ENCODE peak calls at places on chromosomes 4 and X, in seven cellular contexts. One of them, this sample, is unnamed.

GRCh38 chr4:1644906-1645657 is 39.0 kb downstream of the FAM53A start:
- DNase-seq in T-cell: no peak
- DNase-seq in Panc1: no peak
- DNase-seq in fibroblast of the aortic adventitia: peak
- DNase-seq in GOT3: no peak
- DNase-seq in PC-3: no peak
- DNase-seq in GM23248: peak
- DNase-seq in this sample: peak

GRCh38 chrX:73916489-73916888 is 353.5 kb downstream of the CHIC1 start:
- DNase-seq in T-cell: no peak
- DNase-seq in Panc1: no peak
- DNase-seq in fibroblast of the aortic adventitia: no peak
- DNase-seq in GOT3: no peak
- DNase-seq in PC-3: no peak
- DNase-seq in GM23248: no peak
- DNase-seq in this sample: no peak

GRCh38 chr4:2647403-2648158 is 108.6 kb downstream of the TNIP2 start:
- DNase-seq in T-cell: no peak
- DNase-seq in Panc1: no peak
- DNase-seq in fibroblast of the aortic adventitia: no peak
- DNase-seq in GOT3: no peak
- DNase-seq in PC-3: no peak
- DNase-seq in GM23248: no peak
- DNase-seq in this sample: peak

GRCh38 chr4:99746443-99746842 is 70.2 kb upstream of the DAPP1 start:
- DNase-seq in T-cell: no peak
- DNase-seq in Panc1: no peak
- DNase-seq in fibroblast of the aortic adventitia: no peak
- DNase-seq in GOT3: no peak
- DNase-seq in PC-3: no peak
- DNase-seq in GM23248: no peak
- DNase-seq in this sample: no peak

GRCh38 chr4:26342328-26343040 is 21.7 kb downstream of the RBPJ start:
- DNase-seq in T-cell: no peak
- DNase-seq in Panc1: no peak
- DNase-seq in fibroblast of the aortic adventitia: peak
- DNase-seq in GOT3: no peak
- DNase-seq in PC-3: peak
- DNase-seq in GM23248: peak
- DNase-seq in this sample: no peak

GRCh38 chrX:11557120-11557519 is 108.6 kb downstream of the ARHGAP6 start:
- DNase-seq in T-cell: no peak
- DNase-seq in Panc1: no peak
- DNase-seq in fibroblast of the aortic adventitia: peak
- DNase-seq in GOT3: no peak
- DNase-seq in PC-3: peak
- DNase-seq in GM23248: peak
- DNase-seq in this sample: no peak

GRCh38 chr4:8345053-8345945 is 75.7 kb downstream of the HTRA3 start:
- DNase-seq in T-cell: no peak
- DNase-seq in Panc1: no peak
- DNase-seq in fibroblast of the aortic adventitia: no peak
- DNase-seq in GOT3: no peak
- DNase-seq in PC-3: no peak
- DNase-seq in GM23248: no peak
- DNase-seq in this sample: no peak

GRCh38 chr4:183360161-183360919 is 38.1 kb upstream of the CLDN24 start:
- DNase-seq in T-cell: no peak
- DNase-seq in Panc1: no peak
- DNase-seq in fibroblast of the aortic adventitia: peak
- DNase-seq in GOT3: no peak
- DNase-seq in PC-3: no peak
- DNase-seq in GM23248: peak
- DNase-seq in this sample: no peak

GRCh38 chr4:185805262-185805802 is 6.7 kb downstream of the SORBS2 start:
- DNase-seq in T-cell: no peak
- DNase-seq in Panc1: no peak
- DNase-seq in fibroblast of the aortic adventitia: no peak
- DNase-seq in GOT3: no peak
- DNase-seq in PC-3: no peak
- DNase-seq in GM23248: no peak
- DNase-seq in this sample: no peak

GRCh38 chr4:134024251-134024650 is 177.3 kb downstream of the PABPC4L start:
- DNase-seq in T-cell: no peak
- DNase-seq in Panc1: no peak
- DNase-seq in fibroblast of the aortic adventitia: no peak
- DNase-seq in GOT3: no peak
- DNase-seq in PC-3: peak
- DNase-seq in GM23248: peak
- DNase-seq in this sample: no peak

GRCh38 chr4:113556382-113557134 is 205.0 kb downstream of the CAMK2D start:
- DNase-seq in T-cell: no peak
- DNase-seq in Panc1: no peak
- DNase-seq in fibroblast of the aortic adventitia: no peak
- DNase-seq in GOT3: no peak
- DNase-seq in PC-3: peak
- DNase-seq in GM23248: no peak
- DNase-seq in this sample: no peak

GRCh38 chr4:144376905-144377304 is 236.4 kb upstream of the GYPA start:
- DNase-seq in T-cell: no peak
- DNase-seq in Panc1: no peak
- DNase-seq in fibroblast of the aortic adventitia: no peak
- DNase-seq in GOT3: no peak
- DNase-seq in PC-3: no peak
- DNase-seq in GM23248: no peak
- DNase-seq in this sample: no peak

GRCh38 chr4:118865091-118865708 is 23.5 kb upstream of the SYNPO2 start:
- DNase-seq in T-cell: no peak
- DNase-seq in Panc1: peak
- DNase-seq in fibroblast of the aortic adventitia: peak
- DNase-seq in GOT3: peak
- DNase-seq in PC-3: peak
- DNase-seq in GM23248: peak
- DNase-seq in this sample: no peak

GRCh38 chr4:3375688-3376087 is 66.1 kb upstream of the HGFAC start:
- DNase-seq in T-cell: no peak
- DNase-seq in Panc1: no peak
- DNase-seq in fibroblast of the aortic adventitia: peak
- DNase-seq in GOT3: peak
- DNase-seq in PC-3: peak
- DNase-seq in GM23248: peak
- DNase-seq in this sample: no peak

GRCh38 chr4:121182296-121182695 is 18.2 kb upstream of the TNIP3 start:
- DNase-seq in T-cell: peak
- DNase-seq in Panc1: no peak
- DNase-seq in fibroblast of the aortic adventitia: peak
- DNase-seq in GOT3: no peak
- DNase-seq in PC-3: peak
- DNase-seq in GM23248: peak
- DNase-seq in this sample: no peak

GRCh38 chr4:124433500-124433899 is 279.0 kb downstream of the ANKRD50 start:
- DNase-seq in T-cell: no peak
- DNase-seq in Panc1: no peak
- DNase-seq in fibroblast of the aortic adventitia: no peak
- DNase-seq in GOT3: no peak
- DNase-seq in PC-3: no peak
- DNase-seq in GM23248: peak
- DNase-seq in this sample: peak

GRCh38 chr4:21134994-21135393 is 434.7 kb downstream of the PACRGL start:
- DNase-seq in T-cell: no peak
- DNase-seq in Panc1: no peak
- DNase-seq in fibroblast of the aortic adventitia: no peak
- DNase-seq in GOT3: no peak
- DNase-seq in PC-3: peak
- DNase-seq in GM23248: peak
- DNase-seq in this sample: no peak

GRCh38 chr4:118869808-118870342 is 18.8 kb upstream of the SYNPO2 start:
- DNase-seq in T-cell: no peak
- DNase-seq in Panc1: no peak
- DNase-seq in fibroblast of the aortic adventitia: peak
- DNase-seq in GOT3: no peak
- DNase-seq in PC-3: no peak
- DNase-seq in GM23248: peak
- DNase-seq in this sample: no peak

GRCh38 chr4:59759082-59759825 is 1440.9 kb upstream of the ADGRL3 start:
- DNase-seq in T-cell: no peak
- DNase-seq in Panc1: no peak
- DNase-seq in fibroblast of the aortic adventitia: no peak
- DNase-seq in GOT3: no peak
- DNase-seq in PC-3: no peak
- DNase-seq in GM23248: no peak
- DNase-seq in this sample: no peak

GRCh38 chrX:47204970-47205369 is 11.3 kb downstream of the UBA1 start:
- DNase-seq in T-cell: no peak
- DNase-seq in Panc1: no peak
- DNase-seq in fibroblast of the aortic adventitia: no peak
- DNase-seq in GOT3: no peak
- DNase-seq in PC-3: no peak
- DNase-seq in GM23248: no peak
- DNase-seq in this sample: no peak

GRCh38 chrX:24485323-24485722 is 20.2 kb downstream of the PDK3 start:
- DNase-seq in T-cell: no peak
- DNase-seq in Panc1: no peak
- DNase-seq in fibroblast of the aortic adventitia: no peak
- DNase-seq in GOT3: no peak
- DNase-seq in PC-3: no peak
- DNase-seq in GM23248: no peak
- DNase-seq in this sample: no peak

GRCh38 chr4:75069493-75070074 is 136.7 kb downstream of the PARM1 start:
- DNase-seq in T-cell: no peak
- DNase-seq in Panc1: no peak
- DNase-seq in fibroblast of the aortic adventitia: no peak
- DNase-seq in GOT3: no peak
- DNase-seq in PC-3: no peak
- DNase-seq in GM23248: no peak
- DNase-seq in this sample: no peak

GRCh38 chrX:39941332-39941920 is 156.3 kb downstream of the BCOR start:
- DNase-seq in T-cell: no peak
- DNase-seq in Panc1: no peak
- DNase-seq in fibroblast of the aortic adventitia: no peak
- DNase-seq in GOT3: no peak
- DNase-seq in PC-3: no peak
- DNase-seq in GM23248: no peak
- DNase-seq in this sample: no peak

GRCh38 chr4:54556081-54556480 is 101.7 kb upstream of the KIT start:
- DNase-seq in T-cell: no peak
- DNase-seq in Panc1: no peak
- DNase-seq in fibroblast of the aortic adventitia: no peak
- DNase-seq in GOT3: no peak
- DNase-seq in PC-3: no peak
- DNase-seq in GM23248: no peak
- DNase-seq in this sample: no peak

GRCh38 chrX:46693149-46693548 is 65.8 kb downstream of the SLC9A7 start:
- DNase-seq in T-cell: no peak
- DNase-seq in Panc1: no peak
- DNase-seq in fibroblast of the aortic adventitia: no peak
- DNase-seq in GOT3: no peak
- DNase-seq in PC-3: no peak
- DNase-seq in GM23248: no peak
- DNase-seq in this sample: no peak

GRCh38 chrX:38045697-38046096 is 39.3 kb downstream of the SYTL5 start:
- DNase-seq in T-cell: no peak
- DNase-seq in Panc1: no peak
- DNase-seq in fibroblast of the aortic adventitia: peak
- DNase-seq in GOT3: no peak
- DNase-seq in PC-3: peak
- DNase-seq in GM23248: no peak
- DNase-seq in this sample: no peak

GRCh38 chrX:50626432-50626831 is 155.8 kb upstream of the DGKK start:
- DNase-seq in T-cell: no peak
- DNase-seq in Panc1: no peak
- DNase-seq in fibroblast of the aortic adventitia: no peak
- DNase-seq in GOT3: no peak
- DNase-seq in PC-3: no peak
- DNase-seq in GM23248: no peak
- DNase-seq in this sample: no peak

GRCh38 chrX:10755477-10756334 is 135.3 kb upstream of the MID1 start:
- DNase-seq in T-cell: no peak
- DNase-seq in Panc1: no peak
- DNase-seq in fibroblast of the aortic adventitia: peak
- DNase-seq in GOT3: no peak
- DNase-seq in PC-3: no peak
- DNase-seq in GM23248: peak
- DNase-seq in this sample: no peak

GRCh38 chrX:100880368-100880767 is 6.2 kb upstream of the NOX1 start:
- DNase-seq in T-cell: no peak
- DNase-seq in Panc1: no peak
- DNase-seq in fibroblast of the aortic adventitia: no peak
- DNase-seq in GOT3: no peak
- DNase-seq in PC-3: peak
- DNase-seq in GM23248: no peak
- DNase-seq in this sample: no peak

GRCh38 chr4:135833529-135833928 is 1631.9 kb upstream of the PABPC4L start:
- DNase-seq in T-cell: no peak
- DNase-seq in Panc1: no peak
- DNase-seq in fibroblast of the aortic adventitia: no peak
- DNase-seq in GOT3: no peak
- DNase-seq in PC-3: no peak
- DNase-seq in GM23248: no peak
- DNase-seq in this sample: no peak

GRCh38 chr4:8564595-8564994 is 15.6 kb upstream of the GPR78 start:
- DNase-seq in T-cell: no peak
- DNase-seq in Panc1: no peak
- DNase-seq in fibroblast of the aortic adventitia: no peak
- DNase-seq in GOT3: no peak
- DNase-seq in PC-3: no peak
- DNase-seq in GM23248: no peak
- DNase-seq in this sample: no peak

GRCh38 chr4:147923854-147924253 is 192.0 kb downstream of the ARHGAP10 start:
- DNase-seq in T-cell: no peak
- DNase-seq in Panc1: no peak
- DNase-seq in fibroblast of the aortic adventitia: no peak
- DNase-seq in GOT3: no peak
- DNase-seq in PC-3: no peak
- DNase-seq in GM23248: no peak
- DNase-seq in this sample: no peak

GRCh38 chr4:114563536-114564315 is 34.9 kb upstream of the UGT8 start:
- DNase-seq in T-cell: no peak
- DNase-seq in Panc1: no peak
- DNase-seq in fibroblast of the aortic adventitia: no peak
- DNase-seq in GOT3: no peak
- DNase-seq in PC-3: peak
- DNase-seq in GM23248: peak
- DNase-seq in this sample: no peak

This sample was measured in tibial artery.